ENCODE peak calls at places on chromosome 19, in nine cellular contexts. O is dermis microvascular lymphatic vessel endothelial cell, S is kidney epithelial cell, W is GM20000, Q is fibroblast of pulmonary artery, X is IMR-90, F is stromal cell of bone marrow, H is EH, N is erythroblast. B is an unnamed sample.

GRCh38 chr19:38733493-38734175 is 10.6 kb downstream of the CAPN12 start:
- DNase-seq in F (no peak), Q (no peak), O (no peak), W (no peak), N (no peak), H (peak), S (no peak), X (no peak), B (no peak)

GRCh38 chr19:49890349-49891311 is 6.1 kb downstream of the IL4I1 start:
- DNase-seq in H (peak), W (peak), F (no peak), O (no peak), S (no peak), N (peak), Q (no peak), X (no peak), B (no peak)

GRCh38 chr19:55689366-55690108 is 14.5 kb downstream of the EPN1 start:
- DNase-seq in F (no peak), N (no peak), X (no peak), S (no peak), O (no peak), Q (no peak), H (no peak), W (no peak), B (no peak)

GRCh38 chr19:48608798-48609263 is 2.3 kb downstream of the SPACA4 start:
- DNase-seq in Q (peak), O (no peak), F (no peak), X (no peak), S (no peak), H (peak), W (peak), N (peak), B (peak)

GRCh38 chr19:41995959-41996797 is 2.1 kb upstream of the ATP1A3 start:
- DNase-seq in Q (no peak), W (peak), S (no peak), N (no peak), H (no peak), O (no peak), X (no peak), F (no peak), B (no peak)

GRCh38 chr19:996051-996838 is 4.0 kb upstream of the GRIN3B start:
- DNase-seq in F (no peak), N (peak), H (peak), X (peak), S (no peak), Q (peak), O (no peak), W (no peak), B (peak)

GRCh38 chr19:48344892-48345291 is 18.8 kb downstream of the TMEM143 start:
- DNase-seq in W (no peak), O (no peak), H (no peak), X (no peak), N (no peak), S (no peak), Q (no peak), F (no peak), B (no peak)

GRCh38 chr19:14370169-14370998 is 10.9 kb upstream of the ADGRE5 start:
- DNase-seq in S (no peak), O (no peak), H (no peak), X (no peak), W (no peak), N (no peak), Q (no peak), F (no peak), B (no peak)

GRCh38 chr19:1163934-1164683 is 10.0 kb downstream of the SBNO2 start:
- DNase-seq in O (no peak), Q (no peak), X (no peak), S (no peak), N (no peak), F (no peak), H (no peak), W (no peak), B (no peak)

GRCh38 chr19:31140717-31141116 is 208.5 kb downstream of the TSHZ3 start:
- DNase-seq in F (no peak), H (peak), Q (peak), N (no peak), X (peak), S (peak), W (no peak), O (no peak), B (no peak)

GRCh38 chr19:35040826-35041547 is 534 bp upstream of the HPN start:
- DNase-seq in O (peak), Q (peak), H (no peak), W (no peak), S (no peak), F (no peak), X (no peak), N (no peak), B (peak)

GRCh38 chr19:54188224-54188871 is 1.0 kb downstream of the MBOAT7 start:
- DNase-seq in W (no peak), S (no peak), Q (peak), X (peak), F (no peak), N (peak), O (no peak), H (peak), B (peak)

GRCh38 chr19:17555929-17556813 is 722 bp downstream of the COLGALT1 start:
- DNase-seq in N (peak), Q (peak), F (no peak), W (no peak), S (no peak), H (peak), X (peak), O (no peak), B (peak)

GRCh38 chr19:1767464-1767933 is 14.2 kb downstream of the ONECUT3 start:
- DNase-seq in H (peak), O (no peak), N (peak), S (no peak), X (no peak), W (peak), Q (no peak), F (no peak), B (no peak)

GRCh38 chr19:3798137-3798536 is 12.0 kb upstream of the MATK start:
- DNase-seq in Q (no peak), W (no peak), H (no peak), S (no peak), F (no peak), X (no peak), O (no peak), N (no peak), B (no peak)

GRCh38 chr19:48835734-48836088 is 580 bp downstream of the HSD17B14 start:
- DNase-seq in F (peak), N (peak), Q (peak), X (peak), O (peak), S (no peak), W (peak), H (peak), B (peak)

GRCh38 chr19:8204961-8205360 is 4.2 kb upstream of the CERS4 start:
- DNase-seq in F (no peak), W (no peak), S (no peak), N (no peak), O (no peak), Q (no peak), H (no peak), X (no peak), B (no peak)

GRCh38 chr19:6616011-6616410 is 25.1 kb upstream of the CD70 start:
- DNase-seq in F (peak), X (no peak), W (no peak), N (no peak), O (no peak), Q (peak), H (no peak), S (no peak), B (peak)

GRCh38 chr19:5014941-5015340 is 46.0 kb downstream of the KDM4B start:
- DNase-seq in W (no peak), F (no peak), Q (no peak), H (no peak), X (no peak), O (no peak), S (no peak), N (no peak), B (no peak)

GRCh38 chr19:3250675-3251074 is 26.2 kb downstream of the CELF5 start:
- DNase-seq in F (no peak), W (peak), S (no peak), X (no peak), N (peak), H (peak), O (no peak), Q (peak), B (peak)

GRCh38 chr19:30428281-30428680 is 56.1 kb downstream of the ZNF536 start:
- DNase-seq in N (no peak), Q (no peak), S (no peak), W (no peak), X (no peak), O (no peak), F (no peak), H (no peak), B (no peak)

GRCh38 chr19:17855333-17856152 is 4.2 kb upstream of the RPL18A start:
- DNase-seq in X (peak), W (peak), O (peak), H (peak), S (no peak), N (peak), F (peak), Q (peak), B (peak)

GRCh38 chr19:48991823-48992570 is 1.1 kb downstream of the GYS1 start:
- DNase-seq in N (no peak), X (peak), W (no peak), Q (peak), O (no peak), H (peak), S (peak), F (peak), B (peak)

GRCh38 chr19:49771674-49772139 is 4.9 kb downstream of the AP2A1 start:
- DNase-seq in N (no peak), S (no peak), W (no peak), Q (no peak), O (no peak), F (no peak), H (no peak), X (no peak), B (no peak)

GRCh38 chr19:51422053-51422448 is 4.6 kb upstream of the SIGLEC10 start:
- DNase-seq in O (peak), W (peak), H (peak), N (peak), S (peak), F (peak), Q (peak), X (peak), B (peak)

GRCh38 chr19:33271246-33272021 is 30.9 kb downstream of the CEBPA start:
- DNase-seq in Q (no peak), S (no peak), H (no peak), O (no peak), N (no peak), F (no peak), X (no peak), W (no peak), B (no peak)

GRCh38 chr19:13051581-13052165 is 51.0 kb downstream of the LYL1 start:
- DNase-seq in N (peak), H (peak), O (no peak), W (no peak), X (peak), S (no peak), F (no peak), Q (peak), B (no peak)

GRCh38 chr19:28878862-28879566 is 333.9 kb downstream of the UQCRFS1 start:
- DNase-seq in S (no peak), X (peak), H (peak), O (peak), W (peak), F (peak), N (peak), Q (peak), B (peak)

GRCh38 chr19:30146346-30146745 is 204.3 kb downstream of the URI1 start:
- DNase-seq in S (no peak), Q (no peak), O (no peak), N (no peak), H (no peak), W (no peak), X (no peak), F (no peak), B (no peak)

GRCh38 chr19:19750842-19751790 is 18.2 kb upstream of the ZNF14 start:
- DNase-seq in O (no peak), S (no peak), H (no peak), W (no peak), Q (no peak), N (no peak), X (no peak), F (no peak), B (no peak)

GRCh38 chr19:42074513-42075363 is 1.2 kb upstream of the ZNF574 start:
- DNase-seq in F (no peak), N (no peak), H (no peak), X (no peak), S (no peak), O (no peak), Q (no peak), W (peak), B (no peak)

GRCh38 chr19:2261438-2262172 is 5.4 kb upstream of the JSRP1 start:
- DNase-seq in H (peak), O (no peak), S (no peak), W (no peak), X (no peak), Q (peak), F (no peak), N (peak), B (peak)

GRCh38 chr19:16944626-16945363 is 56.0 kb downstream of the F2RL3 start:
- DNase-seq in H (no peak), F (no peak), N (peak), O (no peak), W (no peak), S (no peak), Q (no peak), X (no peak), B (no peak)

GRCh38 chr19:53545271-53546065 is 7.5 kb downstream of the ZNF331 start:
- DNase-seq in O (peak), N (no peak), Q (no peak), W (no peak), H (peak), X (peak), S (no peak), F (peak), B (peak)

GRCh38 chr19:39200818-39201145 is 3.3 kb downstream of the SYCN start:
- DNase-seq in S (no peak), X (no peak), F (no peak), O (no peak), H (no peak), W (peak), N (no peak), Q (no peak), B (no peak)

GRCh38 chr19:44228318-44228717 is 16.0 kb downstream of the ZNF227 start:
- DNase-seq in F (no peak), N (no peak), X (no peak), O (no peak), W (no peak), H (no peak), Q (no peak), S (no peak), B (no peak)

GRCh38 chr19:13396256-13397080 is 109.8 kb downstream of the CACNA1A start:
- DNase-seq in N (peak), H (peak), F (peak), O (no peak), W (no peak), S (peak), Q (peak), X (peak), B (peak)

GRCh38 chr19:18298601-18299000 is 17.2 kb upstream of the JUND start:
- DNase-seq in Q (no peak), W (no peak), N (no peak), O (no peak), F (no peak), X (no peak), H (peak), S (no peak), B (no peak)

GRCh38 chr19:11288349-11288748 is 7.6 kb upstream of the TSPAN16 start:
- DNase-seq in W (no peak), N (peak), H (peak), X (peak), Q (peak), O (no peak), F (no peak), S (no peak), B (peak)